ENCODE peak calls at places on chromosomes 16 and 17, in four cellular contexts. J is heart left ventricle, W is body of pancreas, O is stomach. R is an unnamed sample.

GRCh38 chr17:9401434-9401833 is 174.2 kb downstream of the STX8 start:
- DNase-seq in W (no peak), J (no peak), O (no peak), R (no peak)

GRCh38 chr17:17606416-17607000 is 15.0 kb upstream of the PEMT start:
- DNase-seq in O (no peak), J (no peak), W (no peak), R (no peak)

GRCh38 chr17:28145348-28145747 is 102.9 kb downstream of the NLK start:
- DNase-seq in W (no peak), O (no peak), J (no peak), R (no peak)

GRCh38 chr16:11309895-11310633 is 28.9 kb upstream of the PRM1 start:
- DNase-seq in J (no peak), W (no peak), O (no peak), R (no peak)

GRCh38 chr17:63516910-63517824 is 6.0 kb upstream of the KCNH6 start:
- DNase-seq in W (no peak), J (no peak), O (no peak), R (no peak)

GRCh38 chr17:35432176-35433074 is at the start of gene SLFN12:
- DNase-seq in O (peak; percentile 53), J (peak; percentile 72), W (peak; percentile 53), R (peak; percentile 43)

GRCh38 chr16:1825864-1826690 is 548 bp downstream of the HAGH start:
- DNase-seq in O (peak; percentile 63), W (peak; percentile 66), J (no peak), R (peak; percentile 63)

GRCh38 chr17:15651583-15652110 is 32.1 kb upstream of the FBXW10B start:
- DNase-seq in W (peak; percentile 83), J (peak; percentile 92), O (peak; percentile 91), R (peak; percentile 94)

GRCh38 chr16:1655269-1655807 is 22.7 kb upstream of the JPT2 start:
- DNase-seq in O (no peak), J (no peak), W (no peak), R (peak; percentile 18)

GRCh38 chr16:57682809-57683318 is 11.7 kb upstream of the DRC7 start:
- DNase-seq in W (no peak), O (no peak), J (no peak), R (no peak)

GRCh38 chr17:9986754-9987382 is 81.8 kb upstream of the RCVRN start:
- DNase-seq in J (no peak), W (no peak), O (no peak), R (no peak)

GRCh38 chr17:42659079-42659931 is at the start of gene TUBG2:
- DNase-seq in O (peak; percentile 84), W (peak; percentile 92), J (peak; percentile 90), R (peak; percentile 88)
- TF ChIP-seq POLR2A in O (no peak), W (peak; percentile 66), J (no peak), R (peak; percentile 53)

GRCh38 chr17:68011199-68011665 is 15.0 kb upstream of the C17orf58 start:
- DNase-seq in J (peak; percentile 53), O (peak; percentile 63), W (peak; percentile 50), R (peak; percentile 75)

GRCh38 chr17:68019336-68019674 is 16.2 kb upstream of the KPNA2 start:
- DNase-seq in J (no peak), O (no peak), W (no peak), R (no peak)

GRCh38 chr17:68016838-68017237 is 18.7 kb upstream of the KPNA2 start:
- DNase-seq in J (no peak), O (no peak), W (no peak), R (no peak)

GRCh38 chr17:68013385-68013784 is 17.1 kb upstream of the C17orf58 start:
- DNase-seq in O (no peak), J (no peak), W (no peak), R (no peak)

DNA sequence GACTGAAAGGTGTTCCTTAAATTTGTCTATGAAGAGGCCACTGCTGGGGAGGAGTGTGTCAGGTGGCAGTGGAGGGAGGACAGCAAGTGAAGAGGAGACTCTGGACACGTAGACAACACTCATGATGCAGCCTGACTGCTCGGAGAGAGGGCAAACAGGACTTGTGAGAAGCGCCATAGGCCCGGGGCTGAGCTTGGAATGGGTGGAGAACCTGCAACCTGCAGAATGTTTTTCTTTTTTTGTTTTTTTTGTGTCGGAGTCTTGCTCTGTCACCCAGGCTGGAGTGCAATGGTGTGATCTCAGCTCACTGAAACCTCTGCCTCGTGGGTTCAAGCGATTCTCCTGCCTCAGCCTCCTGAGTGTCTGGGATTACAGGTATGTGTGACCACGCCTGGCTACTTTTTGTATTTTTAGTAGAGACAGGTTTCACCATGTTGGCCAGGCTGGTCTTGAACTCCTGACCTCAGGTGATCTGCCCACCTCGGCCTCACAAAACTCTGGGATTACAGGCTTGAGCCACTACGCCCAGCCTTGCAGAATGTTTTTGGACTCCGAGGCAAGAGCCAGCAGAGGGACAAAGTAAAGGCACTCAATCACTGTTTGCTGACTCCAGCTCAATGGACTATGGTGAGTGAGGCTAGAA is 18.9 kb upstream of the C17orf58 start:
- DNase-seq in O (no peak), W (no peak), J (no peak), R (no peak)
- TF ChIP-seq POLR2A in O (no peak), W (no peak), J (no peak), R (no peak)

GRCh38 chr17:49705254-49705653 is 2.5 kb downstream of the SLC35B1 start:
- DNase-seq in W (no peak), J (no peak), O (no peak), R (no peak)

GRCh38 chr17:49703557-49704277 is 4.0 kb downstream of the SLC35B1 start:
- DNase-seq in W (no peak), O (no peak), J (no peak), R (peak; percentile 16)

GRCh38 chr17:49708515-49709161 is 874 bp upstream of the SLC35B1 start:
- DNase-seq in W (no peak), J (no peak), O (no peak), R (no peak)

GRCh38 chr17:49707246-49707607 is 537 bp downstream of the SLC35B1 start:
- DNase-seq in O (no peak), J (no peak), W (no peak), R (no peak)

GRCh38 chr17:49707608-49708514 is at the start of gene SLC35B1:
- DNase-seq in W (peak; percentile 99), O (peak; percentile 99), J (peak; percentile 99), R (peak; percentile 99)
- TF ChIP-seq POLR2A in W (peak; percentile 48), O (no peak), J (no peak), R (peak; percentile 70)

GRCh38 chr16:89565506-89566372 is 5.3 kb downstream of the RPL13 start:
- DNase-seq in J (peak; percentile 43), W (peak; percentile 74), O (peak; percentile 70), R (peak; percentile 66)

GRCh38 chr16:89562939-89563338 is 2.5 kb downstream of the RPL13 start:
- DNase-seq in W (no peak), O (no peak), J (no peak), R (no peak)

GRCh38 chr16:89563639-89564392 is 3.3 kb downstream of the RPL13 start:
- DNase-seq in W (peak; percentile 10), O (no peak), J (no peak), R (no peak)

GRCh38 chr16:89565256-89565505 is 4.7 kb downstream of the RPL13 start:
- DNase-seq in O (no peak), J (no peak), W (no peak), R (peak; percentile 60)

GRCh38 chr16:89564476-89565255 is 4.2 kb downstream of the RPL13 start:
- DNase-seq in J (no peak), O (no peak), W (no peak), R (peak; percentile 33)
- TF ChIP-seq POLR2A in J (no peak), O (no peak), W (no peak), R (no peak)

GRCh38 chr17:78253946-78254672 is 22.7 kb downstream of the TMEM235 start:
- DNase-seq in J (peak; percentile 88), W (peak; percentile 85), O (peak; percentile 88), R (peak; percentile 88)
- TF ChIP-seq POLR2A in J (peak; percentile 21), W (no peak), O (no peak), R (peak; percentile 66)

DNA sequence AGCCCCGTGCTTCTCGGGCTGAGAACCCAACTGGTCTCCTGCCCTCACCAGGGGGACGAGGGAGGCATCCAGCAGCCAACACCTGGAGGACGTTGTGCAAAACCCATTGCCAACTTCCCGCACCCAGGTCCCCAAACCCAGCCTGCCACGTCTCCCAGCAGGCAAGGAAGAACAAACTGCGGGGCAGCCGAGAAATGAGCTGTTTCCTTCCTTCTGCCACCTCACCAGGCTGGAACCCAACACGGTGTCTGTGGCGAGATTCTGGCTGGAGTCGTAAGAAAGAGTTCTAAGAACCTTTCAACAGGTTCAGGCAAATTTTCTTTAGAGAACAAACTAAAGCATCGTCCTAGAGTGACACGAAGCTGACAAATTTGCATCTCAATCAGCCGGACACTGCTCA is 3.6 kb downstream of the SLC43A2 start:
- DNase-seq in W (no peak), J (no peak), O (no peak), R (no peak)
- TF ChIP-seq POLR2A in W (no peak), J (no peak), O (no peak), R (no peak)

DNA sequence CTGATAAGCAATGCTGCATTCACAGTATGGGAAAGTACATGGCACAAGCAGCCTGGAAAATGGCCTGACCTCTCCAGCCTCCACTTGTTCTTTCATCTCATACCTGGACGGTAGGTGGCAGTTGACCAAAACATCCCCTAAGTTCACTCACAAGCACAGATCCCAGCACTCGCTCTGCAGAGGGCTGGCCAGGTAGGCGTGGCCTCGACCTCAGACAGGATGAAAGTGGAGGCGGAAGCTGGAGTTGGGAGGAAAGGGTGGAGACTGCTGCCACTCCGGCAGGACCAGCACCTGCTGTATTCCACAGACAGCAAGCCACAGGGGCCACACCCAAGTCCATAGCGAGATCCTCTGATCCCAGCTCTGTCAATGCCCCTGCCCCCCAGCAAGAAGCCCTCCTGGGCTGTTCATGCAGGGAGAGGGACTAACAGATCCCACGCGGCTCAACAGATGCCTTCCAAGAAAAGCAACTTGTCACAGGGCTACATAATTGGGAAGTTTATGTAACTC is 31.3 kb downstream of the ZCCHC14 start:
- DNase-seq in O (peak; percentile 96), J (peak; percentile 54), W (peak; percentile 98), R (peak; percentile 93)
- TF ChIP-seq POLR2A in O (no peak), J (no peak), W (no peak), R (no peak)

DNA sequence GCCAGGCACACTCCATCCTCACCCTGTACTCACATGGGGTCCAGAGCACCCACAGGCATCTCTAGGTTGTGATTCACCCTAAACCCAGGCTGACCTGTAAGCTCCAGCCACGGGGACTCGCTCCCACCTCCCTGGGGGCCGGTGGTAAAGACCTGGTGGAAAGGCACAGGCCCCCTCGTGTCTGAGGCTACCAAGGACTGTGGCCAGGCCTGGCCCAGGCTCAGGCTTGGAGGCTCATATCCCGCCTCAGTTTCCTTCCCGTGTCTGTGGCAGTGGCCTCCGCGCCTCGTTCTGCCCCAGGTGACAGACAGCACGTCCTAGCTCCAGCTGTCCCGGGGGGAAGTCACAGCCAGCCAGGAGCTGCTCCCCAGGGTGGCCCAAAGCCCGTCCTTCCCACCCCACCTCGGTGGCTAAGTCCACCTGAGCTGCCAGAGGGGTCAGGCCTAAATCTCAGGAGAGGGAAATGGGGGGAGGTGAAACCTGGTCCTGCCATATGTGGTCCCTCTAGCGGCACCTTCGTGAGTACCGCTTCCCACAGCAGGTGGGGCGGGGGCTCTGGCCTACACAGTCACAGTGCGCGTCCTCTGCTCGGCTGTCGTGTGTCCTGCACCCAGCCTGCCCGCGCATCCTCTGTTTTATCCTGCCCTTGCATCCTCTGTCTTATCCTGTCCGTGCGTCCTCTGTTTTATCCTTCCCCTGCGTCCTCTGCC is 12.6 kb downstream of the CDH15 start:
- DNase-seq in O (no peak), W (no peak), J (no peak), R (no peak)
- TF ChIP-seq POLR2A in O (no peak), W (no peak), J (no peak), R (no peak)

GRCh38 chr16:70430667-70431536 is 8.0 kb downstream of the ST3GAL2 start:
- DNase-seq in W (no peak), O (no peak), J (peak; percentile 50), R (peak; percentile 47)
- TF ChIP-seq POLR2A in W (no peak), O (no peak), J (no peak), R (no peak)